ENCODE peak calls at places on chromosomes 6 and 20, in six cellular contexts. Y, U, H, B, T and L are unnamed samples.
A peak's percentile ranks its signal among the peaks of the same experiment; 100 is the strongest.

GRCh38 chr6:112841553-112842337 is 494.6 kb downstream of the RFPL4B start:
- DNase-seq in U (no peak), B (no peak), H (no peak), T (peak; percentile 9), Y (no peak), L (no peak)

GRCh38 chr6:44298055-44298803 is 14.9 kb downstream of the AARS2 start:
- DNase-seq in U (no peak), Y (no peak), T (no peak), H (no peak), B (peak; percentile 57), L (no peak)

GRCh38 chr6:116528163-116528562 is 16.7 kb downstream of the CALHM5 start:
- DNase-seq in B (no peak), H (no peak), U (no peak), T (no peak), Y (no peak), L (no peak)

GRCh38 chr6:131063028-131063763 is at the start of gene EPB41L2:
- DNase-seq in T (peak; percentile 26), U (peak; percentile 91), H (peak; percentile 69), B (peak; percentile 69), Y (peak; percentile 86), L (peak; percentile 4)

GRCh38 chr6:97053643-97054411 is 129.3 kb downstream of the KLHL32 start:
- DNase-seq in H (no peak), U (no peak), Y (peak; percentile 16), B (peak; percentile 26), T (no peak), L (no peak)

GRCh38 chr6:23140879-23141278 is 571.5 kb downstream of the HDGFL1 start:
- DNase-seq in U (no peak), H (no peak), B (no peak), Y (no peak), T (no peak), L (no peak)

GRCh38 chr6:144285798-144286502 is 815 bp downstream of the UTRN start:
- DNase-seq in T (no peak), B (peak; percentile 32), H (no peak), U (peak; percentile 24), Y (peak; percentile 35), L (peak; percentile 53)

GRCh38 chr20:46219920-46220319 is 88.4 kb downstream of the CDH22 start:
- DNase-seq in H (no peak), U (no peak), T (no peak), Y (no peak), B (no peak), L (no peak)

GRCh38 chr20:53942121-53942816 is 128.1 kb downstream of the BCAS1 start:
- DNase-seq in B (no peak), T (peak; percentile 63), H (no peak), Y (no peak), U (no peak), L (no peak)

GRCh38 chr6:158819213-158819976 is at the start of gene EZR:
- DNase-seq in H (peak; percentile 71), Y (peak; percentile 92), U (peak; percentile 59), T (no peak), B (peak; percentile 96), L (peak; percentile 73)

GRCh38 chr6:157584036-157584435 is 203.0 kb downstream of the ZDHHC14 start:
- DNase-seq in B (no peak), H (no peak), U (no peak), T (no peak), Y (no peak), L (no peak)

GRCh38 chr6:44561062-44561591 is 173.6 kb downstream of the CDC5L start:
- DNase-seq in H (no peak), B (peak; percentile 33), Y (no peak), T (no peak), U (no peak), L (no peak)

GRCh38 chr20:11454966-11455799 is 462.5 kb upstream of the BTBD3 start:
- DNase-seq in H (no peak), U (no peak), Y (no peak), T (no peak), B (no peak), L (no peak)

GRCh38 chr6:169950558-169950957 is 199.1 kb downstream of the ERMARD start:
- DNase-seq in U (no peak), B (no peak), Y (no peak), H (no peak), T (no peak), L (no peak)

GRCh38 chr6:109308018-109308492 is 74.2 kb downstream of the CD164 start:
- DNase-seq in B (no peak), Y (peak; percentile 89), H (no peak), U (peak; percentile 31), T (no peak), L (peak; percentile 71)

GRCh38 chr6:145561095-145561820 is 174.1 kb downstream of the EPM2A start:
- DNase-seq in U (no peak), T (no peak), Y (no peak), H (no peak), B (no peak), L (no peak)

GRCh38 chr20:1331101-1331500 is 2.2 kb upstream of the SDCBP2 start:
- DNase-seq in T (no peak), U (no peak), Y (no peak), B (no peak), H (no peak), L (no peak)

GRCh38 chr20:52984451-52984810 is 12.3 kb downstream of the TSHZ2 start:
- DNase-seq in Y (no peak), B (no peak), U (no peak), H (no peak), T (no peak), L (no peak)

GRCh38 chr6:109465772-109466171 is 10.2 kb upstream of the MICAL1 start:
- DNase-seq in U (no peak), B (no peak), T (no peak), H (no peak), Y (no peak), L (no peak)

GRCh38 chr6:69936674-69937363 is 70.5 kb downstream of the COL19A1 start:
- DNase-seq in H (no peak), U (no peak), B (no peak), T (no peak), Y (no peak), L (no peak)

GRCh38 chr6:155381856-155382690 is 67.8 kb upstream of the TFB1M start:
- DNase-seq in H (no peak), B (no peak), Y (no peak), T (no peak), U (no peak), L (no peak)

GRCh38 chr20:53679597-53680309 is 86.1 kb upstream of the ZNF217 start:
- DNase-seq in H (no peak), Y (no peak), B (no peak), U (peak; percentile 50), T (no peak), L (no peak)

GRCh38 chr6:129370268-129370916 is 339.6 kb downstream of the ARHGAP18 start:
- DNase-seq in H (peak; percentile 5), Y (peak; percentile 43), T (no peak), U (peak; percentile 32), B (peak; percentile 24), L (no peak)

GRCh38 chr6:79385333-79385732 is 150.9 kb upstream of the HMGN3 start:
- DNase-seq in H (no peak), U (no peak), Y (no peak), B (no peak), T (no peak), L (no peak)

GRCh38 chr6:28542440-28543293 is 17.0 kb downstream of the GPX5 start:
- DNase-seq in T (peak; percentile 64), H (peak; percentile 94), U (peak; percentile 80), Y (peak; percentile 98), B (peak; percentile 72), L (peak; percentile 54)

GRCh38 chr6:139496654-139497343 is 122.4 kb upstream of the CITED2 start:
- DNase-seq in H (no peak), Y (peak; percentile 70), B (no peak), T (no peak), U (no peak), L (no peak)

GRCh38 chr6:32085759-32086458 is 23.2 kb downstream of the TNXB start:
- DNase-seq in H (no peak), Y (peak; percentile 51), B (peak; percentile 63), U (no peak), T (no peak), L (peak; percentile 31)

GRCh38 chr6:34583861-34584604 is 27.9 kb upstream of the SPDEF start:
- DNase-seq in U (no peak), T (no peak), B (no peak), Y (no peak), H (no peak), L (no peak)
- TF ChIP-seq CTCF in U (no peak), T (no peak), B (no peak), Y (no peak), H (no peak), L (no peak)

DNA sequence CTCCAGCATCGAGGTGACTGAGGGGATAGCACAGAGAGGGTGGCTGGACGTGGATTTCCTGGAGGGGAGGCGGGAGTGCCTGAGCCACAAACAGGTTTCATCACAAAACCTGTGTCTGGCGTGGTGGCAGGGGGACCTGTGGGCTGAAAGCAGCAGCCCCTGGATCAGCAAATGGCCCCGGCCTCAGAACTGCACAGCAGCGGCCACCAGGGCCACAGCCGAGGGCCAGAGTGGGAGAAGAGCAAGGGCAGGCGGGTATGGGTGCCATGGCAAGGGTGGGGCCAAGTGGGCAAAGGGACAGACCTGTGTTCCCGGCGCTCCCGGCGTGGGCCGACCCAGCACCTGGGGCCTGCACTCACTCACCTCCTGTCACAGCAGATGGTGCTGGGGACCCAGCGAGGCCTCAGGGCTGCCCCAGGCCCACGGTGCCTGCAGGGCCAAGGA is 19.0 kb downstream of the NTSR1 start:
- DNase-seq in B (no peak), T (no peak), Y (no peak), U (no peak), H (no peak), L (no peak)
- TF ChIP-seq GABPA in B (no peak), T (no peak), Y (no peak), U (no peak), H (no peak), L (no peak)

GRCh38 chr6:85660181-85660611 is 17.5 kb upstream of the SYNCRIP start:
- DNase-seq in T (no peak), U (peak; percentile 59), Y (peak; percentile 56), B (peak; percentile 64), H (no peak), L (no peak)
- H3K4me3 ChIP-seq in T (no peak overlapping the region), U (peak overlapping the region; percentile 60), Y (no peak overlapping the region), B (peak overlapping the region; percentile 46), H (no peak overlapping the region), L (no peak overlapping the region)

GRCh38 chr20:235891-236290 is 8.8 kb downstream of the DEFB129 start:
- DNase-seq in B (peak; percentile 17), U (no peak), H (no peak), T (no peak), Y (no peak), L (no peak)
- TF ChIP-seq CTCF in B (peak; percentile 38), U (peak; percentile 52), H (peak; percentile 5), T (peak; percentile 2), Y (no peak), L (no peak)

DNA sequence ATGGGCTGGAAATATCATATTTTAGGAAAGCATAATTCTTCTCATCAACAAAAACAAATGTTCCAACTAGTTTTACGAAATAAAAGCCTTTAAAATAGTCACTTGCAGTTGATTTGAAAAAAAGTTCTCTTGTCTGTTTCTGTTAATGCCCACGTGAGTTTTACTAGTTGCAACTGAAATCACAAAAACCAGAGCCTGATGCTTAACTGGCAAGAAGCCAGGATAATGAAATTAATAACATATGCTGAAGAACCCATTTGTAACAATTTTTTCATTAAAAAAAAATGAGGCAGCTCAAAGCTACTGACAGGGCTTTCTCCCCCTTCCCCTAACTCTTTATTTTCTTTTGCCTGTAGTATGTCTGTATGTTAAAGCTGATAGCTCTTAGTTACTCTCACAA is 132.8 kb upstream of the EYA4 start:
- DNase-seq in T (no peak), H (no peak), B (peak; percentile 41), Y (no peak), U (no peak), L (no peak)
- TF ChIP-seq GABPA in T (no peak), H (no peak), B (no peak), Y (no peak), U (no peak), L (no peak)